ENCODE peak calls at places on chromosomes 12 and 14, in four cellular contexts. N, P, T and G are unnamed samples.

GRCh38 chr14:92923744-92924103 is 774 bp downstream of the CHGA start:
- DNase-seq in P (no peak), N (no peak), T (no peak), G (no peak)

GRCh38 chr12:15687583-15687982 is 101.6 kb downstream of the EPS8 start:
- DNase-seq in N (no peak), T (no peak), P (no peak), G (no peak)

GRCh38 chr14:75563931-75564330 is 14.5 kb upstream of the FLVCR2 start:
- DNase-seq in N (no peak), T (no peak), P (no peak), G (no peak)

GRCh38 chr12:52157566-52158150 is 34.2 kb downstream of the KRT80 start:
- DNase-seq in N (no peak), T (no peak), P (no peak), G (no peak)

GRCh38 chr14:70097576-70098256 is 91.0 kb downstream of the SLC8A3 start:
- DNase-seq in P (no peak), N (no peak), T (no peak), G (no peak)

GRCh38 chr14:43625294-43625693 is 881.8 kb downstream of the FSCB start:
- DNase-seq in T (no peak), N (no peak), P (no peak), G (no peak)

GRCh38 chr12:55724940-55725309 is 3.9 kb downstream of the CD63 start:
- DNase-seq in P (no peak), T (no peak), N (no peak), G (no peak)

GRCh38 chr14:36426836-36427235 is 93.2 kb downstream of the NKX2-1 start:
- DNase-seq in N (no peak), P (no peak), T (no peak), G (no peak)

GRCh38 chr12:6551063-6551461 is 4.8 kb downstream of the IFFO1 start:
- DNase-seq in N (no peak), T (no peak), P (no peak), G (no peak)

GRCh38 chr12:62957233-62957953 is 22.4 kb upstream of the PPM1H start:
- DNase-seq in T (no peak), P (no peak), N (no peak), G (peak; percentile 20)

GRCh38 chr14:23669441-23669840 is 33.3 kb downstream of the DHRS2 start:
- DNase-seq in P (no peak), T (no peak), N (no peak), G (no peak)

GRCh38 chr14:92688434-92689375 is 59.7 kb downstream of the LGMN start:
- DNase-seq in N (no peak), P (no peak), T (no peak), G (no peak)

GRCh38 chr14:76768201-76768656 is 7.0 kb downstream of the VASH1 start:
- DNase-seq in N (peak; percentile 99), T (peak; percentile 24), P (peak; percentile 63), G (no peak)

GRCh38 chr14:52902971-52903385 is 47.9 kb downstream of the FERMT2 start:
- DNase-seq in N (no peak), T (no peak), P (no peak), G (peak; percentile 57)

GRCh38 chr14:22485178-22485577 is 103.8 kb downstream of the DAD1 start:
- DNase-seq in N (no peak), P (no peak), T (no peak), G (peak; percentile 58)

GRCh38 chr12:67042697-67043131 is 226.4 kb upstream of the CAND1 start:
- DNase-seq in P (no peak), T (no peak), N (no peak), G (peak; percentile 41)

GRCh38 chr12:5904969-5905368 is 40.1 kb downstream of the ANO2 start:
- DNase-seq in P (no peak), N (no peak), T (no peak), G (no peak)

GRCh38 chr12:118645219-118645618 is 268.9 kb downstream of the SUDS3 start:
- DNase-seq in P (peak; percentile 40), T (no peak), N (peak; percentile 61), G (peak; percentile 1)

GRCh38 chr14:96662116-96662901 is 134.9 kb upstream of the VRK1 start:
- DNase-seq in T (no peak), N (no peak), P (no peak), G (peak; percentile 18)

GRCh38 chr12:93699271-93700141 is 22.3 kb downstream of the CRADD start:
- DNase-seq in N (no peak), T (no peak), P (no peak), G (peak; percentile 67)

GRCh38 chr14:74134484-74134883 is 49.7 kb downstream of the LIN52 start:
- DNase-seq in N (no peak), T (no peak), P (no peak), G (no peak)

GRCh38 chr14:105028251-105028927 is 7.5 kb upstream of the CDCA4 start:
- DNase-seq in N (no peak), T (no peak), P (no peak), G (no peak)

GRCh38 chr12:62910549-62911169 is 24.3 kb downstream of the PPM1H start:
- DNase-seq in T (no peak), P (no peak), N (no peak), G (no peak)

GRCh38 chr14:69963966-69964365 is 84.8 kb downstream of the SMOC1 start:
- DNase-seq in N (no peak), P (no peak), T (no peak), G (no peak)

GRCh38 chr12:44647891-44648690 is 228.0 kb downstream of the NELL2 start:
- DNase-seq in N (no peak), T (no peak), P (no peak), G (no peak)

GRCh38 chr12:26629864-26630263 is 203.1 kb downstream of the ITPR2 start:
- DNase-seq in P (no peak), N (no peak), T (no peak), G (peak; percentile 64)

GRCh38 chr12:71846322-71846940 is 6.9 kb downstream of the TBC1D15 start:
- DNase-seq in N (peak; percentile 35), T (no peak), P (no peak), G (peak; percentile 32)